ENCODE peak calls at places on chromosomes 16 and 17, in seven cellular contexts. X, C, R, T, B, W and V are unnamed samples. For H3K4me1 and H3K9me3, the result is how much of the 10 kb centered on the place peaks cover.

GRCh38 chr17:74868251-74868907 is 4.4 kb downstream of the FDXR start:
- DNase-seq in X (no peak), C (no peak), R (no peak), T (no peak), B (no peak), W (no peak), V (no peak)

GRCh38 chr17:5286846-5287245 is 4.8 kb downstream of the RABEP1 start:
- DNase-seq in X (no peak), C (no peak), R (no peak), T (no peak), B (no peak), W (no peak), V (no peak)

GRCh38 chr17:75933836-75934235 is 7.0 kb downstream of the FBF1 start:
- DNase-seq in X (peak), C (no peak), R (no peak), T (no peak), B (no peak), W (no peak), V (no peak)

GRCh38 chr17:9991796-9992195 is 86.7 kb upstream of the RCVRN start:
- DNase-seq in X (no peak), C (no peak), R (no peak), T (no peak), B (no peak), W (no peak), V (no peak)

GRCh38 chr16:2121853-2122252 is 13.8 kb downstream of the PKD1 start:
- DNase-seq in X (no peak), C (no peak), R (no peak), T (peak), B (no peak), W (no peak), V (no peak)

GRCh38 chr17:58388302-58389190 is 28.8 kb downstream of the RNF43 start:
- DNase-seq in X (no peak), C (no peak), R (no peak), T (no peak), B (no peak), W (no peak), V (no peak)

GRCh38 chr16:2511128-2511785 is 2.5 kb upstream of the ATP6V0C start:
- DNase-seq in X (peak), C (peak), R (peak), T (peak), B (peak), W (no peak), V (no peak)

GRCh38 chr17:43845772-43846171 is 1.2 kb upstream of the CD300LG start:
- DNase-seq in X (no peak), C (no peak), R (no peak), T (no peak), B (no peak), W (no peak), V (no peak)

GRCh38 chr16:30092373-30093010 is 768 bp upstream of the TBX6 start:
- DNase-seq in X (peak), C (peak), R (peak), T (peak), B (peak), W (peak), V (peak)

GRCh38 chr16:88382491-88383400 is at the start of gene ZNF469:
- DNase-seq in X (peak), C (no peak), R (peak), T (no peak), B (peak), W (no peak), V (no peak)

GRCh38 chr16:55056585-55057520 is 126.2 kb downstream of the IRX5 start:
- DNase-seq in X (no peak), C (no peak), R (peak), T (no peak), B (peak), W (no peak), V (no peak)

GRCh38 chr17:19546289-19547065 is 12.8 kb downstream of the SLC47A1 start:
- DNase-seq in X (no peak), C (peak), R (peak), T (peak), B (peak), W (no peak), V (no peak)

GRCh38 chr16:56351481-56351880 is 73.9 kb downstream of the AMFR start:
- DNase-seq in X (no peak), C (no peak), R (no peak), T (no peak), B (peak), W (no peak), V (no peak)

GRCh38 chr17:16283705-16284104 is 66.7 kb downstream of the PIGL start:
- DNase-seq in X (peak), C (no peak), R (no peak), T (no peak), B (no peak), W (no peak), V (no peak)

GRCh38 chr16:77660311-77660710 is 62.0 kb upstream of the NUDT7 start:
- DNase-seq in X (peak), C (no peak), R (peak), T (no peak), B (no peak), W (no peak), V (no peak)

GRCh38 chr17:77126519-77126918 is 14.2 kb upstream of the SEC14L1 start:
- DNase-seq in X (no peak), C (no peak), R (no peak), T (no peak), B (peak), W (no peak), V (no peak)

GRCh38 chr17:44786551-44787081 is 27.8 kb downstream of the ADAM11 start:
- DNase-seq in X (no peak), C (no peak), R (no peak), T (peak), B (no peak), W (no peak), V (no peak)

GRCh38 chr16:2526135-2526534 is 5.1 kb downstream of the CEMP1 start:
- DNase-seq in X (no peak), C (peak), R (no peak), T (no peak), B (peak), W (no peak), V (no peak)

GRCh38 chr16:83533193-83533592 is 274.6 kb upstream of the HSBP1 start:
- DNase-seq in X (no peak), C (no peak), R (no peak), T (no peak), B (no peak), W (no peak), V (no peak)

GRCh38 chr16:75112281-75113045 is 4.1 kb downstream of the LDHD start:
- DNase-seq in X (no peak), C (no peak), R (no peak), T (no peak), B (peak), W (no peak), V (no peak)

GRCh38 chr17:64692187-64692586 is 30.1 kb upstream of the SMURF2 start:
- DNase-seq in X (peak), C (no peak), R (no peak), T (no peak), B (no peak), W (no peak), V (no peak)

DNA sequence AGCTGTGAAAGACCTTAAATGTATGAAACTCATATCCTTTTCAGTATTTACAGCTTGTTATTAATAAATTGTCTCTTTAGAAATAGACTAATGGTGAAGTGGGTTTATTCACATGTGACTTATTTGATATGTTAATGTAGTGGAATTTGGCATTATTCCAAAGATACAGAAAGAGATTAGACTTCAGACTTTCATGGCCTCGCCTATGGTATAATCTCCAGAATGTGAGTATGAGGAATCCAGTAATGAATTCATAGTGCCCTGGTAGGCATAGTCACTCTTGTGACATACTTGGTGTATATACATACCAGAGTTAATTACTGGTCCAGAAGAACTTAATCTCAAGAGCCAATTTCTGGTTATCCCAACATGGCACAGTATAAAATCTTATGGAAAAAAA is 72.7 kb downstream of the OMG start:
- DNase-seq in X (no peak), C (no peak), R (no peak), T (no peak), B (no peak), W (no peak), V (no peak)
- H3K4me1 ChIP-seq in X (under half), C (under half), R (under half), T (under half), B (under half), W (under half), V (under half)

DNA sequence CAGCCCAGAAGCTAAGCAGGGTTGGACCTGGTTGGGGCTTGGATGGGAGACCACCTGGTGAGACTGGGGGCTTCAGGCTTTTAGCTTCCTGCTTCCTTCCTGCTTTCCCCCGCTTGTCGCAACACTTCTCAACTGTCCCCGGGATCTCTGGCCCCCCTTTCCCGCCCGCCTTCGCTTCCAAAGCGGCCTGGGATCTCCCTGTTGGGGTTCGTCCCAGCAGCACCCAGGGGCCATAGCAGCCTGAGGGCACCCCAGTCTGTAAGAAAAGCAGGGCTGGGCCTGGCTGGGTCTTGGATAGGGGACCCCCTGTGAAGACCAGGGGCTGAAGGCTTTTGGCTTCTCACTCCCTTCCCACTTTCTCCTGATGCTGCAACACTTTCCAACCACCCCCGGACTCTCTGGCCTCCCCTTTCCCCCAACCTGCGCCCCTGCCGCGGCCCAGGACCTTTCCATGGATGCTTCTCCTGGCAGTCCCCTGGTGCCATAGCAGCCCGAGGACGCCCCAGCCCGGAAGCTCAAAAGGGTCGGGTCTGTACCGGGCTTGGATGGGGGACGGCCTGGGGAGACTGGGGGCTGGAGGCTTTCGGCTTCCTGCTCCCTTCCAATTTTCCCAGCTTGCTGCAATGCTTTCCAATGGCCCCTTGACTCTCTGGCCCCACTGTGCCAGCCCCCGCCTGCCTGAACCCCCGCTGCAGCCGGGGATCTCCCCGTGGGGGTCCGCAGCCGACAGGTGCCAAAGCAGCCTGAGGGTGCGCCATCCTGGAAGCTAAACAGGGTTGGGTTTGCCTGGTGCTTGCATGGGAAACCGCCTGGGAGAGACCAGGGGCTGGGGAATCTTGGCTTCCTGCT is 2276.2 kb downstream of the TP53TG3F start:
- DNase-seq in X (no peak), C (no peak), R (no peak), T (no peak), B (no peak), W (no peak), V (no peak)
- H3K9me3 ChIP-seq in X (under half), C (under half), R (under half), T (under half), B (half or more), W (under half), V (under half)

GRCh38 chr17:39636587-39636926 is 387 bp upstream of the STARD3 start:
- DNase-seq in X (no peak), C (no peak), R (no peak), T (no peak), B (no peak), W (no peak), V (no peak)
- H3K4me1 ChIP-seq in X (under half), C (under half), R (under half), T (under half), B (half or more), W (under half), V (under half)

DNA sequence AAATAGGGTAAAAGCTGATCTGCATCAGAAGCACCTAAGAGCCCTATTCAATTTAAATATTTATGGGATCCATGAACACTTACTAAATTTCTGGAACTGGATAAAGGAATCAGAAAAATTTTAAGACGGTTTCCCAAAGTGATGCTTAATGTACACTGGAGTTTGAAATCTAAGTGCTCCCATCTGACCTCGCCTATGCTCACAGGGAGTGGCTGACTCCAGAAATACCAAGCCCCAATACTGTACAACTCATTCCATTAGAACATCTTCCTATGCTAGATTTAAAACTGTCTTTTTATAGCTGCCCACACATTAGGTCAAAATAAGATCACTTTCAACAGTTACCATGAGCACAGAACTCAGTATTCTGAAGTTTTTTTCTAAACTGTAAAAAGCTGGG is 1214.6 kb downstream of the CDH11 start:
- DNase-seq in X (no peak), C (no peak), R (no peak), T (no peak), B (no peak), W (no peak), V (no peak)
- H3K9me3 ChIP-seq in X (under half), C (under half), R (under half), T (under half), B (under half), W (under half), V (under half)